ENCODE peak calls at places on chromosome 22, in nine cellular contexts. R is cardiac muscle cell; A is activated CD8-positive, alpha-beta T cell treated with anti-CD3 and anti-CD28 coated beads for 36 hours; F is breast epithelium; H is astrocyte of the spinal cord; X is foreskin keratinocyte; J is A549; Q is heart right ventricle; P is esophagus squamous epithelium. N is an unnamed sample.

GRCh38 chr22:46013460-46014416 is 36.8 kb upstream of the WNT7B start:
- DNase-seq in F (peak; percentile 91), Q (peak; percentile 94), X (peak; percentile 97), J (peak; percentile 75), H (peak; percentile 98), P (peak; percentile 54), R (peak; percentile 92), A (peak; percentile 95), N (peak; percentile 93)

GRCh38 chr22:26785942-26786341 is 128.6 kb downstream of the MIAT start:
- DNase-seq in A (peak; percentile 23), H (no peak), R (no peak), F (no peak), X (no peak), P (no peak), J (no peak), Q (no peak), N (peak; percentile 47)

GRCh38 chr22:37276771-37277170 is 5.5 kb upstream of the CYTH4 start:
- DNase-seq in A (no peak), X (no peak), Q (no peak), F (no peak), R (no peak), J (peak; percentile 14), H (no peak), P (no peak), N (no peak)

GRCh38 chr22:49566141-49566541 is 261.5 kb downstream of the BRD1 start:
- DNase-seq in J (no peak), A (no peak), P (no peak), X (no peak), Q (no peak), H (no peak), F (no peak), R (no peak), N (no peak)

GRCh38 chr22:35404176-35404575 is 4.2 kb downstream of the MCM5 start:
- DNase-seq in R (no peak), Q (no peak), F (no peak), J (no peak), H (no peak), A (no peak), X (no peak), P (no peak), N (no peak)

GRCh38 chr22:48796295-48797015 is 1031.2 kb downstream of the BRD1 start:
- DNase-seq in Q (no peak), P (no peak), X (no peak), F (no peak), H (no peak), R (no peak), J (no peak), A (no peak), N (no peak)

GRCh38 chr22:40376149-40376548 is 5.8 kb downstream of the SGSM3 start:
- DNase-seq in J (no peak), A (no peak), R (no peak), X (no peak), Q (no peak), H (no peak), P (no peak), F (no peak), N (no peak)

GRCh38 chr22:48576333-48577013 is 1251.2 kb downstream of the BRD1 start:
- DNase-seq in Q (no peak), H (no peak), P (no peak), A (no peak), R (peak; percentile 55), F (no peak), X (no peak), J (peak; percentile 41), N (peak; percentile 61)

GRCh38 chr22:30861131-30861530 is 107.4 kb downstream of the MORC2 start:
- DNase-seq in P (no peak), A (no peak), X (no peak), J (no peak), F (no peak), H (no peak), Q (no peak), R (no peak), N (no peak)

GRCh38 chr22:36409911-36410756 is 22.4 kb upstream of the MYH9 start:
- DNase-seq in F (peak; percentile 99), R (peak; percentile 98), H (peak; percentile 72), X (peak; percentile 95), A (peak; percentile 81), Q (peak; percentile 78), P (peak; percentile 45), J (no peak), N (peak; percentile 74)

GRCh38 chr22:49449377-49449776 is 378.3 kb downstream of the BRD1 start:
- DNase-seq in X (no peak), A (no peak), P (no peak), F (no peak), J (no peak), H (no peak), Q (no peak), R (no peak), N (no peak)

GRCh38 chr22:20117656-20118571 is 888 bp upstream of the TRMT2A start:
- DNase-seq in A (peak; percentile 97), X (no peak), F (no peak), J (no peak), Q (peak; percentile 36), P (no peak), R (peak; percentile 43), H (no peak), N (peak; percentile 77)

GRCh38 chr22:37746366-37747089 is 49.7 kb downstream of the TRIOBP start:
- DNase-seq in P (no peak), F (no peak), J (no peak), A (no peak), H (no peak), R (peak; percentile 23), X (no peak), Q (no peak), N (peak; percentile 55)

GRCh38 chr22:35590634-35591295 is 26.4 kb downstream of the MB start:
- DNase-seq in F (no peak), J (no peak), R (no peak), X (no peak), H (no peak), A (no peak), Q (no peak), P (no peak), N (no peak)

GRCh38 chr22:45225732-45226560 is 14.7 kb downstream of the KIAA0930 start:
- DNase-seq in A (no peak), X (no peak), F (peak; percentile 57), H (no peak), Q (no peak), R (no peak), J (no peak), P (no peak), N (no peak)

GRCh38 chr22:35043251-35043931 is 22.6 kb upstream of the ISX start:
- DNase-seq in Q (no peak), R (peak; percentile 23), F (no peak), P (no peak), A (peak; percentile 23), J (no peak), X (no peak), H (no peak), N (peak; percentile 60)

GRCh38 chr22:22357024-22357868 is 112.7 kb downstream of the VPREB1 start:
- DNase-seq in A (peak; percentile 89), X (peak; percentile 37), F (peak; percentile 60), J (peak; percentile 78), P (no peak), H (peak; percentile 47), Q (peak; percentile 74), R (peak; percentile 12), N (peak; percentile 86)

GRCh38 chr22:28956506-28956905 is 73.1 kb downstream of the ZNRF3 start:
- DNase-seq in R (no peak), X (no peak), F (no peak), P (no peak), H (no peak), Q (no peak), J (no peak), A (no peak), N (peak; percentile 18)

GRCh38 chr22:40405178-40406062 is 35.0 kb downstream of the SGSM3 start:
- DNase-seq in F (no peak), A (no peak), R (no peak), J (no peak), Q (no peak), H (no peak), X (no peak), P (no peak), N (no peak)

GRCh38 chr22:48577014-48577690 is 1250.5 kb downstream of the BRD1 start:
- DNase-seq in A (no peak), X (no peak), P (no peak), H (no peak), J (no peak), F (no peak), R (peak; percentile 12), Q (no peak), N (no peak)

GRCh38 chr22:35314161-35314942 is 14.7 kb downstream of the TOM1 start:
- DNase-seq in J (no peak), Q (peak; percentile 45), P (no peak), R (no peak), X (no peak), H (no peak), A (no peak), F (no peak), N (no peak)

GRCh38 chr22:42176271-42176670 is 45.7 kb upstream of the CYP2D6 start:
- DNase-seq in X (no peak), A (no peak), F (no peak), Q (no peak), R (no peak), J (no peak), H (no peak), P (no peak), N (no peak)

GRCh38 chr22:39327995-39328754 is 8.8 kb upstream of the RPL3 start:
- DNase-seq in F (no peak), J (no peak), R (no peak), P (no peak), X (no peak), Q (no peak), A (no peak), H (no peak), N (no peak)
- TF ChIP-seq CTCF in F (no peak), J (no peak), R (no peak), P (no peak), X (no peak), Q (no peak), A (no peak), H (no peak), N (no peak)

GRCh38 chr22:31995046-31995445 is 48.0 kb upstream of the SLC5A1 start:
- DNase-seq in X (no peak), Q (no peak), A (no peak), H (no peak), P (no peak), R (no peak), J (no peak), F (no peak), N (no peak)
- TF ChIP-seq CTCF in X (peak; percentile 31), Q (no peak), A (peak; percentile 17), H (peak; percentile 19), P (no peak), R (peak; percentile 13), J (no peak), F (no peak), N (no peak)

DNA sequence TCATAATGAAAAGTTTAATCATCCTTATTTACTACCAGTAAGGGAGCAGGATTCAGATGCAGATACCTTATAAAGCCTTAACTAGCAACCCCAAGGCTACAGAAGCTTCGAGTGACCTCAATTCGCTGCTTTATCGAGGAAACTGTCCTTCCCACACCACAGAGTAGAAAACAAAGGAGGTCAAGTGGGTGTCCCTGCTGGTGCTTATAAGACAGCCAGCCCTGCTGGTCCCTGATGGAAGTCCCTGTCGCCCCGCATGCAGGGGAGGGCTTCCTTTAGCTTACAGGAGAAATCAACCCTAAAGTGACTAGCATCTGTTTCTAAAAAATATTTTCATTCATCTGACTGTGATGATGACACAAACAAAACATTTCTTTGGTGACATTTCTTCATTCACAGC is 7.3 kb downstream of the MN1 start:
- DNase-seq in R (peak; percentile 74), H (no peak), A (no peak), P (no peak), X (no peak), F (no peak), J (no peak), Q (no peak), N (no peak)
- TF ChIP-seq CTCF in R (no peak), H (no peak), A (no peak), P (no peak), X (no peak), F (no peak), J (no peak), Q (no peak), N (no peak)

GRCh38 chr22:38777087-38777671 is 16.8 kb downstream of the DNAL4 start:
- DNase-seq in Q (no peak), X (no peak), F (no peak), A (no peak), R (no peak), J (no peak), P (no peak), H (no peak), N (no peak)
- TF ChIP-seq CTCF in Q (no peak), X (no peak), F (no peak), A (no peak), R (no peak), J (no peak), P (no peak), H (no peak), N (no peak)